ENCODE peak calls at places on chromosomes 6 and 20, in seven cellular contexts. B, G, D, A, J, L and W are unnamed samples.

GRCh38 chr20:7399575-7399974 is 540.7 kb downstream of the HAO1 start:
- DNase-seq in B (no peak), D (no peak), L (no peak), G (no peak), A (peak; percentile 65), J (no peak), W (no peak)

GRCh38 chr20:63052571-63053429 is 46.0 kb upstream of the BHLHE23 start:
- DNase-seq in L (no peak), B (no peak), G (no peak), A (no peak), J (no peak), D (peak; percentile 18), W (no peak)

GRCh38 chr20:48597521-48598302 is 230.1 kb downstream of the PREX1 start:
- DNase-seq in G (no peak), A (no peak), B (no peak), J (no peak), L (no peak), D (peak; percentile 27), W (no peak)

GRCh38 chr6:150588862-150589499 is 10.7 kb upstream of the PLEKHG1 start:
- DNase-seq in J (no peak), L (no peak), A (no peak), G (no peak), D (no peak), B (no peak), W (no peak)

GRCh38 chr20:62368629-62369507 is 1.8 kb upstream of the LAMA5 start:
- DNase-seq in D (no peak), J (no peak), A (peak; percentile 77), L (peak; percentile 41), G (no peak), B (peak; percentile 58), W (peak; percentile 92)

GRCh38 chr20:58753929-58754551 is 61.4 kb downstream of the NPEPL1 start:
- DNase-seq in B (no peak), A (no peak), J (no peak), L (no peak), G (no peak), D (no peak), W (no peak)

GRCh38 chr6:160388922-160389321 is 40.7 kb downstream of the SLC22A3 start:
- DNase-seq in L (no peak), D (no peak), J (no peak), A (no peak), B (no peak), G (no peak), W (no peak)

GRCh38 chr6:159679091-159680077 is 13.7 kb downstream of the SOD2 start:
- DNase-seq in A (no peak), D (no peak), B (no peak), J (no peak), L (peak; percentile 53), G (no peak), W (no peak)

GRCh38 chr6:126804255-126805064 is 314.0 kb upstream of the RSPO3 start:
- DNase-seq in D (no peak), G (no peak), L (peak; percentile 57), A (peak; percentile 70), B (peak; percentile 30), J (peak; percentile 72), W (no peak)

GRCh38 chr20:20456736-20457135 is 88.8 kb downstream of the INSM1 start:
- DNase-seq in G (no peak), L (no peak), J (no peak), D (no peak), A (no peak), B (no peak), W (no peak)

GRCh38 chr20:47576516-47577033 is 74.9 kb downstream of the NCOA3 start:
- DNase-seq in A (peak; percentile 92), J (peak; percentile 63), B (no peak), L (peak; percentile 70), D (peak; percentile 51), G (peak; percentile 60), W (peak; percentile 24)

GRCh38 chr20:18496042-18496441 is 983 bp downstream of the RBBP9 start:
- DNase-seq in A (peak; percentile 7), L (no peak), G (no peak), B (no peak), D (no peak), J (peak; percentile 36), W (no peak)